ENCODE peak calls at places on chromosomes 16 and 17, in seven cellular contexts. D is D721Med; V is A172; P is AG08396; Y is psoas muscle; E is stimulated activated CD4-positive, alpha-beta T cell treated with anti-CD3 and anti-CD28 coated beads, Interleukin-15, amount 100 ng/mL, for 24 hours; Q is Right ventricle myocardium superior. X is an unnamed sample.

GRCh38 chr17:15384142-15384803 is 42.9 kb upstream of the TEKT3 start:
- DNase-seq in D (no peak), V (peak), P (peak), Y (peak), E (no peak), Q (peak), X (peak)

GRCh38 chr17:33596904-33597303 is 303.8 kb upstream of the ASIC2 start:
- DNase-seq in D (no peak), V (no peak), P (no peak), Y (no peak), E (no peak), Q (no peak), X (no peak)

GRCh38 chr17:15469260-15469659 is 1.8 kb upstream of the CDRT4 start:
- DNase-seq in D (no peak), V (peak), P (no peak), Y (peak), E (no peak), Q (no peak), X (no peak)

GRCh38 chr16:19888834-19889233 is 4.2 kb upstream of the GPRC5B start:
- DNase-seq in D (no peak), V (no peak), P (no peak), Y (no peak), E (peak), Q (no peak), X (no peak)

GRCh38 chr17:10292057-10292931 is 80.5 kb downstream of the MYH13 start:
- DNase-seq in D (no peak), V (peak), P (no peak), Y (peak), E (no peak), Q (peak), X (peak)

GRCh38 chr17:47831934-47832327 is 461 bp downstream of the LRRC46 start:
- DNase-seq in D (no peak), V (no peak), P (no peak), Y (peak), E (no peak), Q (no peak), X (no peak)

GRCh38 chr17:82615084-82616020 is 32.9 kb downstream of the WDR45B start:
- DNase-seq in D (no peak), V (no peak), P (no peak), Y (no peak), E (no peak), Q (no peak), X (no peak)

GRCh38 chr17:39306509-39307212 is 80.9 kb upstream of the STAC2 start:
- DNase-seq in D (no peak), V (peak), P (peak), Y (no peak), E (no peak), Q (no peak), X (no peak)

GRCh38 chr17:64777413-64778101 is 115.5 kb upstream of the SMURF2 start:
- DNase-seq in D (no peak), V (no peak), P (no peak), Y (peak), E (no peak), Q (peak), X (peak)

GRCh38 chr16:27495191-27495590 is 54.5 kb downstream of the GTF3C1 start:
- DNase-seq in D (no peak), V (no peak), P (peak), Y (no peak), E (no peak), Q (peak), X (peak)

GRCh38 chr17:43003542-43004172 is 2.9 kb upstream of the IFI35 start:
- DNase-seq in D (no peak), V (peak), P (no peak), Y (peak), E (no peak), Q (no peak), X (no peak)

GRCh38 chr17:67746704-67747571 is 29.2 kb downstream of the NOL11 start:
- DNase-seq in D (no peak), V (no peak), P (no peak), Y (no peak), E (no peak), Q (no peak), X (no peak)

GRCh38 chr17:43368740-43369506 is 29.9 kb upstream of the ARL4D start:
- DNase-seq in D (no peak), V (peak), P (peak), Y (peak), E (peak), Q (peak), X (peak)

GRCh38 chr16:77794586-77794985 is 6.2 kb downstream of the VAT1L start:
- DNase-seq in D (no peak), V (peak), P (peak), Y (no peak), E (no peak), Q (no peak), X (no peak)

GRCh38 chr17:58020401-58020800 is 13.4 kb upstream of the SRSF1 start:
- DNase-seq in D (no peak), V (no peak), P (no peak), Y (no peak), E (no peak), Q (no peak), X (no peak)

X was measured in uterus.